ENCODE peak calls at places on chromosomes 13 and 19, in four cellular contexts. T, M, Z and Q are unnamed samples.

GRCh38 chr13:47672982-47673670 is 327.9 kb downstream of the SUCLA2 start:
- DNase-seq in M (no peak), Z (no peak), T (peak), Q (no peak)

GRCh38 chr19:44625531-44626066 is 12.2 kb downstream of the IGSF23 start:
- DNase-seq in Z (no peak), M (no peak), T (no peak), Q (no peak)

GRCh38 chr13:50809133-50810090 is 34.1 kb downstream of the DLEU7 start:
- DNase-seq in M (no peak), Z (no peak), T (no peak), Q (no peak)

GRCh38 chr19:43667524-43668405 is 2.2 kb downstream of the PLAUR start:
- DNase-seq in Z (no peak), M (peak), T (peak), Q (no peak)

GRCh38 chr13:52961196-52961845 is 67.3 kb upstream of the OLFM4 start:
- DNase-seq in T (no peak), Z (no peak), M (no peak), Q (no peak)

GRCh38 chr19:41641879-41642485 is 15.1 kb upstream of the CEACAM4 start:
- DNase-seq in Z (no peak), T (peak), M (no peak), Q (peak)

GRCh38 chr19:31312004-31312403 is 37.2 kb downstream of the TSHZ3 start:
- DNase-seq in Z (no peak), T (peak), M (no peak), Q (no peak)

GRCh38 chr19:51570962-51571575 is at the start of gene ZNF175:
- DNase-seq in Z (peak), M (peak), T (peak), Q (peak)

GRCh38 chr13:28865312-28865711 is 45.2 kb downstream of the MTUS2 start:
- DNase-seq in M (no peak), Z (no peak), T (no peak), Q (no peak)

GRCh38 chr19:16070366-16070990 is 5.8 kb upstream of the TPM4 start:
- DNase-seq in Z (peak), T (no peak), M (peak), Q (no peak)

GRCh38 chr13:101783554-101783953 is 331.1 kb downstream of the ITGBL1 start:
- DNase-seq in T (no peak), Z (no peak), M (no peak), Q (no peak)

GRCh38 chr13:101784313-101784712 is 331.8 kb downstream of the ITGBL1 start:
- DNase-seq in M (no peak), Z (no peak), T (no peak), Q (no peak)

GRCh38 chr13:101785858-101786257 is 333.4 kb downstream of the ITGBL1 start:
- DNase-seq in Z (no peak), M (no peak), T (no peak), Q (peak)
- TF ChIP-seq CTCF in Z (no peak), M (no peak), T (no peak), Q (peak)

GRCh38 chr19:32497386-32497785 is 83.6 kb upstream of the PDCD5 start:
- DNase-seq in M (no peak), Z (no peak), T (no peak), Q (no peak)

DNA sequence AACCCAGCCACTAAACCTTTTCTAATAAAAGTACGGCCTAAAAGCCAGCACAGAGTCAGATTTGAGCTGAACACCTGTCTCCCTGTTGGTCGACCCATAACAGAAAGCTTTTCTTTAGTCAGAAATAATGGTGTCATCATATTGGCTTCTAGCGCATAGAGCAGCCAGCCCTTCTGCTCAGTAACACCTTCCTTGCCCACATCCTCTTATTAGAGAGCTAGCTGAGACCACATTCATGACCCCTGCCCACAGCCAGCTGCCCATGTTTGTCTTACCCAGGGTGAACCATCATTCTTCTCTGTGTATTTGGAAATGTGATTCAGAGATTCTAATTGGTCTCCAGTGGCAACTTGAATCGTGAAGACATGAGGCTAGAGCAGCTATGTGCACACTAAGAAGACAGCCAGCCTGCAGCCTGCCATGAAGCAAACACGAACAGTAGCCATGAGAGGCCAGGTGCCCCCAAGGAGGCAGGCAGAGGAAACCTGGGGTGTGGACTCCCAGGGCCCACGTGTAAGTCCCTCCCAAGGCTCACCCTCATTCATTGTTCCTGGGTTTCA is 82.3 kb upstream of the PDCD5 start:
- DNase-seq in T (no peak), Z (no peak), M (no peak), Q (no peak)
- H3K4me3 ChIP-seq in T (no peak), Z (no peak), M (no peak), Q (no peak)

GRCh38 chr19:35236638-35237400 is 8.3 kb upstream of the FAM187B start:
- DNase-seq in M (no peak), Z (no peak), T (no peak), Q (peak)
- TF ChIP-seq CTCF in M (no peak), Z (no peak), T (peak), Q (peak)

GRCh38 chr19:11639245-11639601 is 41.9 kb downstream of the ZNF627 start:
- DNase-seq in T (no peak), Z (no peak), M (no peak), Q (no peak)
- H3K4me3 ChIP-seq in T (peak), Z (peak), M (peak), Q (peak)

GRCh38 chr19:4506449-4507149 is 11.7 kb downstream of the PLIN4 start:
- DNase-seq in M (no peak), Z (no peak), T (peak), Q (no peak)
- TF ChIP-seq CTCF in M (no peak), Z (no peak), T (no peak), Q (no peak)

GRCh38 chr19:46990998-46991676 is 28.5 kb upstream of the NPAS1 start:
- DNase-seq in M (peak), T (peak), Z (peak), Q (peak)

GRCh38 chr19:46994141-46994686 is 25.4 kb upstream of the NPAS1 start:
- DNase-seq in M (no peak), Z (no peak), T (no peak), Q (no peak)

GRCh38 chr19:46993622-46994021 is 26.0 kb upstream of the NPAS1 start:
- DNase-seq in Z (no peak), M (no peak), T (no peak), Q (no peak)

GRCh38 chr19:46995492-46995891 is 24.1 kb upstream of the NPAS1 start:
- DNase-seq in T (no peak), M (no peak), Z (no peak), Q (no peak)

GRCh38 chr19:46992699-46993535 is 26.7 kb upstream of the NPAS1 start:
- DNase-seq in Z (no peak), M (no peak), T (no peak), Q (no peak)
- H3K4me3 ChIP-seq in Z (no peak), M (no peak), T (no peak), Q (no peak)

GRCh38 chr13:39012608-39013007 is 22.0 kb upstream of the STOML3 start:
- DNase-seq in M (no peak), Z (no peak), T (no peak), Q (peak)
- TF ChIP-seq CTCF in M (no peak), Z (no peak), T (no peak), Q (peak)

GRCh38 chr13:99967498-99967883 is 4.1 kb downstream of the ZIC5 start:
- DNase-seq in M (peak), Z (no peak), T (no peak), Q (no peak)
- H3K4me3 ChIP-seq in M (no peak), Z (no peak), T (peak), Q (peak)

GRCh38 chr19:10226021-10226375 is 5.1 kb downstream of the S1PR2 start:
- DNase-seq in M (no peak), T (no peak), Z (no peak), Q (no peak)

GRCh38 chr19:10228925-10229324 is 2.2 kb downstream of the S1PR2 start:
- DNase-seq in Z (no peak), T (peak), M (no peak), Q (peak)

GRCh38 chr19:10226376-10227214 is 4.5 kb downstream of the S1PR2 start:
- DNase-seq in T (peak), Z (peak), M (peak), Q (no peak)

GRCh38 chr19:10228393-10228792 is 2.7 kb downstream of the S1PR2 start:
- DNase-seq in T (no peak), M (no peak), Z (no peak), Q (no peak)

DNA sequence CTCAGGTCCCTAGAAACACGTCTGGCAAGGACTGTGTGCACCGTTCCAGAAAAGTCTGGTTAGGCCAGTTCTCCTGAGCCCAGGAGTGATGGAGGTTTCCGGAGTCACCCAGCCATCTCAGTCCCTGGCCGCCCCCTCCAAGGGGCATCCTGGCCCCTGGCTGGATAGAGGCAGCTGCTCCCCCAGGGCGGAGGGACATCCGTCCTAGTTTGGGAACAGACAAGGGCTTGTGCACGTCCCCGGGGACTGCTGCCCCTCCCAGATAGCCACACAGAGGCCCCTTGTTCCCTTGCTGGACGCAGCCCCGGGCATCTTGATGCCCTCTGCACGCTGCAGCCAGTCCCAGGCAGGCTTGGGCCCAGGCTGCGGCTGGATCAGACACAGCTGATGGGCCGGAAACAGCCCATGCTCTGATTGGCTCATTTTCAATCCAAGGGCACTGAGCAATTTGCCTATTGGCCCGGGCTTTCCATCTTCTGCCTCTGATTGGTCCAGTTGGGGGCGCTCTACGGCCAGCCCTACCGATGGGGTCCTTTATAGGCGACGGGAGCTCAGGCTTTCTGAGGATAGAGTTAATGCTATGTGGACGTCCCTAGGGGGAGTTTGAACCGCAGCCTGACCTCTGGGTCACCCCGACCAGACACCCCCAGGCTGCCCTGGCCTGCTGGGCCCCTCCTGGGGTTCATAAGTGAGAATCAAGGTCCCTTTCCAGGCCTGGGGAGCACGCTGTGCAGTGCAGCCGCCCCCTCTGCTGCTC is 3.7 kb downstream of the S1PR2 start:
- DNase-seq in M (peak), T (peak), Z (peak), Q (no peak)
- TF ChIP-seq CTCF in M (no peak), T (no peak), Z (no peak), Q (peak)

GRCh38 chr19:21603431-21604153 is 98.2 kb downstream of the ZNF429 start:
- DNase-seq in T (no peak), M (no peak), Z (no peak), Q (no peak)

GRCh38 chr19:21604941-21605548 is 99.6 kb downstream of the ZNF429 start:
- DNase-seq in Z (no peak), M (no peak), T (peak), Q (no peak)

GRCh38 chr19:21602105-21602658 is 96.8 kb downstream of the ZNF429 start:
- DNase-seq in Z (no peak), M (no peak), T (no peak), Q (no peak)

GRCh38 chr19:21607453-21607852 is 102.1 kb downstream of the ZNF429 start:
- DNase-seq in T (no peak), Z (no peak), M (no peak), Q (no peak)

GRCh38 chr19:21604351-21604926 is 99.0 kb downstream of the ZNF429 start:
- DNase-seq in Z (no peak), M (no peak), T (peak), Q (no peak)
- H3K4me3 ChIP-seq in Z (peak), M (peak), T (peak), Q (peak)